ENCODE peak calls at places on chromosomes 1 and 21, in eight cellular contexts. One of them, this sample, is unnamed.

GRCh38 chr1:121483961-121484424 is 299.2 kb downstream of the SRGAP2C start:
- DNase-seq in fibroblast of lung: peak
- DNase-seq in right lobe of liver: no peak
- DNase-seq in choroid plexus epithelial cell: peak
- DNase-seq in CD8-positive, alpha-beta T cell: no peak
- DNase-seq in tibial nerve: no peak
- DNase-seq in pancreas: no peak
- DNase-seq in lung: no peak
- DNase-seq in this sample: peak

GRCh38 chr1:156652131-156652991 is 10.4 kb downstream of the BCAN start:
- DNase-seq in CD8-positive, alpha-beta T cell: no peak
- DNase-seq in tibial nerve: no peak
- DNase-seq in choroid plexus epithelial cell: peak
- DNase-seq in right lobe of liver: no peak
- DNase-seq in fibroblast of lung: peak
- DNase-seq in lung: no peak
- DNase-seq in pancreas: no peak
- DNase-seq in this sample: no peak

GRCh38 chr21:31781737-31782136 is 49.8 kb upstream of the SCAF4 start:
- DNase-seq in CD8-positive, alpha-beta T cell: no peak
- DNase-seq in right lobe of liver: no peak
- DNase-seq in lung: peak
- DNase-seq in tibial nerve: no peak
- DNase-seq in fibroblast of lung: peak
- DNase-seq in pancreas: no peak
- DNase-seq in choroid plexus epithelial cell: peak
- DNase-seq in this sample: no peak

GRCh38 chr1:212641956-212642355 is 33.4 kb downstream of the ATF3 start:
- DNase-seq in pancreas: no peak
- DNase-seq in tibial nerve: no peak
- DNase-seq in CD8-positive, alpha-beta T cell: no peak
- DNase-seq in right lobe of liver: no peak
- DNase-seq in lung: no peak
- DNase-seq in fibroblast of lung: peak
- DNase-seq in choroid plexus epithelial cell: peak
- DNase-seq in this sample: no peak

GRCh38 chr1:45329445-45329844 is 2.8 kb downstream of the HPDL start:
- DNase-seq in choroid plexus epithelial cell: no peak
- DNase-seq in CD8-positive, alpha-beta T cell: no peak
- DNase-seq in lung: no peak
- DNase-seq in pancreas: no peak
- DNase-seq in fibroblast of lung: no peak
- DNase-seq in right lobe of liver: no peak
- DNase-seq in tibial nerve: no peak
- DNase-seq in this sample: no peak

GRCh38 chr1:31753623-31754349 is 10.4 kb downstream of the ADGRB2 start:
- DNase-seq in tibial nerve: peak
- DNase-seq in CD8-positive, alpha-beta T cell: no peak
- DNase-seq in right lobe of liver: peak
- DNase-seq in choroid plexus epithelial cell: peak
- DNase-seq in lung: no peak
- DNase-seq in pancreas: peak
- DNase-seq in fibroblast of lung: peak
- DNase-seq in this sample: no peak

GRCh38 chr1:1341549-1342021 is 7.6 kb downstream of the DVL1 start:
- DNase-seq in pancreas: no peak
- DNase-seq in right lobe of liver: no peak
- DNase-seq in tibial nerve: no peak
- DNase-seq in fibroblast of lung: no peak
- DNase-seq in lung: no peak
- DNase-seq in CD8-positive, alpha-beta T cell: no peak
- DNase-seq in choroid plexus epithelial cell: no peak
- DNase-seq in this sample: no peak

GRCh38 chr1:220235462-220235861 is 36.8 kb downstream of the RAB3GAP2 start:
- DNase-seq in CD8-positive, alpha-beta T cell: no peak
- DNase-seq in pancreas: no peak
- DNase-seq in tibial nerve: no peak
- DNase-seq in right lobe of liver: no peak
- DNase-seq in choroid plexus epithelial cell: no peak
- DNase-seq in lung: no peak
- DNase-seq in fibroblast of lung: no peak
- DNase-seq in this sample: no peak

GRCh38 chr21:37915516-37915915 is 741 bp downstream of the KCNJ6 start:
- DNase-seq in CD8-positive, alpha-beta T cell: no peak
- DNase-seq in pancreas: no peak
- DNase-seq in lung: no peak
- DNase-seq in choroid plexus epithelial cell: no peak
- DNase-seq in right lobe of liver: no peak
- DNase-seq in fibroblast of lung: no peak
- DNase-seq in tibial nerve: no peak
- DNase-seq in this sample: no peak

DNA sequence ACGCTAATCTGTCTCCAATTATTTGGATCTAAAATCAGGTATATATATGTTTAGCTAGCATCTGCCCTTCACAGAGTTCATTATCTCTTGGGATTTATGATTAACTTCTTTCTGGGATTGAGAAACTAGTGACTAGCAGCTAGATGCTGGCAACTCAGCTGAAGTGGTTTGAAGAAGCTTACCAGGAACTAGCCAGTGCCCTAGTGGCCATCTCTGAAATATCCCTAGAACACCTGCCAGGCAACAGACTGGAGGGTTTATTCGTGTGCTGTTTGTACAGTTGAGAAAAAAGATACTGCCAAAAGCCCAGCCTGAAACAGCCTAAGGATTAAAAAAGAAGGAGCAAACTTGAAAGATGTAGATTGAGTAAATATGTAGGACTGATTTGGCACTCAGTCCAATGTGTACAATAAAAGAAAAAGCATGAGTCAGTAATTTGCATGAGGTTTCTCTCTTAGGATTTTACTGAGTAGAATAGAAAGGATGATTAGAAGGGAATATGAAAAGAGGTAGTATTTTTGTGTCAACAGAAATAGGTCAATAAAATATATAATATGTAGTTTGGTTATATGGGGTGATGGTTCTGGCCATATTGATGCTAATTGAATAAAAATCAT is 1144.6 kb upstream of the ADGRL2 start:
- DNase-seq in fibroblast of lung: peak
- DNase-seq in lung: no peak
- DNase-seq in tibial nerve: no peak
- DNase-seq in CD8-positive, alpha-beta T cell: no peak
- DNase-seq in choroid plexus epithelial cell: peak
- DNase-seq in pancreas: no peak
- DNase-seq in right lobe of liver: no peak
- DNase-seq in this sample: no peak
- TF ChIP-seq CTCF in fibroblast of lung: no peak
- TF ChIP-seq CTCF in lung: no peak
- TF ChIP-seq CTCF in tibial nerve: no peak
- TF ChIP-seq CTCF in CD8-positive, alpha-beta T cell: no peak
- TF ChIP-seq CTCF in choroid plexus epithelial cell: peak
- TF ChIP-seq CTCF in pancreas: no peak
- TF ChIP-seq CTCF in right lobe of liver: peak
- TF ChIP-seq CTCF in this sample: no peak

DNA sequence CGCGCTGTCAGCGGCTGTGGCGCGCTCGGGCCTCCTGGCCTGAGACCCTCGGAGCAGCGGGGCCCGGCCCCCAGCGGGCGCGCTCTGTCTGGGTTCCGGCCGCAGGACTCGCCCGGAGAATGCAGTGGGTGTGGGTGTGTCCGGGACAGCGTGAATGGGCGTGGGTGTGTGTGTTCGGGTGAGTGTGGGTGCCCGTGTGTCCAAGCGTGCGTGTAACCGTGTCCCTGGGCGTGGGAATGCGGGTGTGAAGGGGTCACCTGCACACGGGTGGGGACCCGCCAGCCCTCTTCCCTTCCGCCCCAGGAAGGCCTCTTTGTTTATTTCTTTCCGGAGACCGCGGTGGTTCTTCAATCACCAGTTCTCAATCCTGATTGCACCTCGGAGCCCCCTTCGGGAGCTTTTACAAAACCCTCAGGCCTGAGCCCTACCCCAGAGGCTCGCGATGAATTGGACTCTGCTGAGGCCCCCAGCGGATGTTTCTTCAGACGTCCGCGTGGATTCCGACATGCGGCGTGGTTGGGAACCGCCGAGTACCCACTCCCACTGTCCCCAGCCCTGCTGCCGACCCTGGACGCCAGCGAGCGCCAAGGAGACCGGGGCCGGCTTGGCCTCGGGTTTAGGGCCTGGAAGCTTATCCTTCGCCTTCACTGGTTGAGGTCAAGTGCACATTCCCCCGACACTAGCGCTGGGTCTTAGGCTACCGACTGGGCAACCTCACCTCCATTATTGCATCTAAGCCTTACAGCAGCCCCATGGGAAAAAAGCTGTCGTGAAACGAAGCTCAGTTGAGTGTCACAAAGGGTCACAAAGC is 19.3 kb downstream of the SERTAD4 start:
- DNase-seq in pancreas: peak
- DNase-seq in choroid plexus epithelial cell: no peak
- DNase-seq in fibroblast of lung: no peak
- DNase-seq in right lobe of liver: no peak
- DNase-seq in CD8-positive, alpha-beta T cell: no peak
- DNase-seq in tibial nerve: no peak
- DNase-seq in lung: no peak
- DNase-seq in this sample: no peak
- H3K4me3 ChIP-seq in pancreas: peak
- H3K4me3 ChIP-seq in choroid plexus epithelial cell: no peak
- H3K4me3 ChIP-seq in fibroblast of lung: no peak
- H3K4me3 ChIP-seq in right lobe of liver: peak
- H3K4me3 ChIP-seq in CD8-positive, alpha-beta T cell: peak
- H3K4me3 ChIP-seq in tibial nerve: peak
- H3K4me3 ChIP-seq in lung: peak
- H3K4me3 ChIP-seq in this sample: peak

GRCh38 chr1:229258851-229259110 is 12.1 kb upstream of the RAB4A start:
- DNase-seq in CD8-positive, alpha-beta T cell: no peak
- DNase-seq in choroid plexus epithelial cell: no peak
- DNase-seq in right lobe of liver: no peak
- DNase-seq in fibroblast of lung: no peak
- DNase-seq in lung: no peak
- DNase-seq in tibial nerve: no peak
- DNase-seq in pancreas: no peak
- DNase-seq in this sample: no peak

GRCh38 chr1:229258031-229258850 is 12.7 kb upstream of the RAB4A start:
- DNase-seq in CD8-positive, alpha-beta T cell: peak
- DNase-seq in fibroblast of lung: peak
- DNase-seq in pancreas: no peak
- DNase-seq in right lobe of liver: no peak
- DNase-seq in tibial nerve: peak
- DNase-seq in choroid plexus epithelial cell: peak
- DNase-seq in lung: peak
- DNase-seq in this sample: peak

GRCh38 chr1:229253170-229253974 is 17.5 kb upstream of the RAB4A start:
- DNase-seq in lung: no peak
- DNase-seq in fibroblast of lung: no peak
- DNase-seq in CD8-positive, alpha-beta T cell: no peak
- DNase-seq in tibial nerve: no peak
- DNase-seq in pancreas: no peak
- DNase-seq in choroid plexus epithelial cell: peak
- DNase-seq in right lobe of liver: no peak
- DNase-seq in this sample: no peak

GRCh38 chr1:229252228-229252984 is 18.5 kb upstream of the RAB4A start:
- DNase-seq in pancreas: no peak
- DNase-seq in lung: no peak
- DNase-seq in CD8-positive, alpha-beta T cell: no peak
- DNase-seq in right lobe of liver: no peak
- DNase-seq in choroid plexus epithelial cell: no peak
- DNase-seq in tibial nerve: no peak
- DNase-seq in fibroblast of lung: no peak
- DNase-seq in this sample: no peak

GRCh38 chr1:229254910-229255541 is 15.9 kb upstream of the RAB4A start:
- DNase-seq in fibroblast of lung: peak
- DNase-seq in right lobe of liver: no peak
- DNase-seq in pancreas: no peak
- DNase-seq in lung: no peak
- DNase-seq in choroid plexus epithelial cell: peak
- DNase-seq in tibial nerve: no peak
- DNase-seq in CD8-positive, alpha-beta T cell: no peak
- DNase-seq in this sample: no peak
- TF ChIP-seq CTCF in fibroblast of lung: no peak
- TF ChIP-seq CTCF in right lobe of liver: peak
- TF ChIP-seq CTCF in pancreas: no peak
- TF ChIP-seq CTCF in lung: no peak
- TF ChIP-seq CTCF in choroid plexus epithelial cell: peak
- TF ChIP-seq CTCF in tibial nerve: peak
- TF ChIP-seq CTCF in CD8-positive, alpha-beta T cell: no peak
- TF ChIP-seq CTCF in this sample: peak

DNA sequence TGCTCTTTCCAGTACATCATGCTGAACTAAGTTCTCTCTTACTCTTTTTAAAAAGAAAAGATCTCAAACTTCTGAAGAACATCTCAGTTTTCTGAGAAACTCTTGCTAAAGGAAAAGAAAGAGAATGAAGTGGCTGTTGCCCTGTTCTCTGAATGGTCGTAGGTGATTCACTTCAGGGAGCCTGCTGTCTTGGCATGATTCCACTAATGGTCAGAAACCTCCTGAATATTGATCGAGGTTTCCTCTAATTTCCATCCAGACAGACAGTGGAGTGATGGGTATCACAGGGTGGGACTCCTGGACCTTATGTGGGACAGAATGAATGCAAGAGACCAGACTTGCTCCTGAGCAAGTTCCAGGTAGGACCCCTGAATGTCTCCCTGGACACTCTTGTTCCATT is 2.5 kb downstream of the FCRL2 start:
- DNase-seq in fibroblast of lung: no peak
- DNase-seq in right lobe of liver: no peak
- DNase-seq in choroid plexus epithelial cell: no peak
- DNase-seq in lung: no peak
- DNase-seq in pancreas: no peak
- DNase-seq in CD8-positive, alpha-beta T cell: no peak
- DNase-seq in tibial nerve: no peak
- DNase-seq in this sample: no peak
- H3K4me3 ChIP-seq in fibroblast of lung: no peak
- H3K4me3 ChIP-seq in right lobe of liver: no peak
- H3K4me3 ChIP-seq in choroid plexus epithelial cell: no peak
- H3K4me3 ChIP-seq in lung: no peak
- H3K4me3 ChIP-seq in pancreas: no peak
- H3K4me3 ChIP-seq in CD8-positive, alpha-beta T cell: no peak
- H3K4me3 ChIP-seq in tibial nerve: no peak
- H3K4me3 ChIP-seq in this sample: no peak

DNA sequence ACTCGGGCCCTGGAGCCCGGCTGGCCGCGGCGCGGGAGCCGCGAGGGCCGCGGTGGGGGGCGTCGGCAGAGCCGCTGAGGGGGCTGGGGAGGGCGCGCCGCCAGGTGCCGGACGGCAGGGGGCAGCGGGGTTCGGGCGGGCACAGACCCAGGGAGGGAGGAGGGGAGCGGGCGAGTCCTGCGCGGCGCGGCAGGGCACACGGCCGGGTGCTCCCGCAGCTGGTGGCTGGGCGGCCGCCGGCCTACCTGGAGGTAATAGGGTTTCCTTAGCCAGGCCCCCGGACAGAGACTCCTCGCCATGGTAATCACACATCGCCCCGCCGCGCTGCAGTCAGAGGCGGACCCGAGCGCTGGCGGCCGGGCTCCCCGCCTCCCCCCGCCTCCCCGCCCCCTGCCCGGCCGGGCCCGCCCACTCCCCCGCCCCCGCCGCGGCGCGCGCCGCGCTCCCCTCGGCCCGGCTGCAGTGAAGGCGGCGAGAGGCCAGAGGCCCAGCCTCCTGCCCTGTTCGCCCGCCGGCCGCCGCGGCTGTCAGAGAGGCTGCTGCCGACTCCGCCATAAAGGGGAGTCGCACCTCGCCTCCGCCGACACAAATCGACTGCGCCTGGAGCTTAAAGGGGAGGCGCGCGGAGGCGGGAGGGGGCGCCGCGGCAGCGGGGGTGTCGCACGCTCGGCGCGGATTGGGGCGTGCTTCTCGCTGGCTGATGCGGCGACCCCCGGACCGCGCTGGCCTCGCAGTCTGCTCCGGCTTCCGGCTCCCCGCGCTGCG is at the start of gene DIPK1A:
- DNase-seq in fibroblast of lung: peak
- DNase-seq in tibial nerve: peak
- DNase-seq in pancreas: peak
- DNase-seq in choroid plexus epithelial cell: peak
- DNase-seq in right lobe of liver: peak
- DNase-seq in CD8-positive, alpha-beta T cell: peak
- DNase-seq in lung: peak
- DNase-seq in this sample: no peak
- TF ChIP-seq CTCF in fibroblast of lung: no peak
- TF ChIP-seq CTCF in tibial nerve: peak
- TF ChIP-seq CTCF in pancreas: no peak
- TF ChIP-seq CTCF in choroid plexus epithelial cell: no peak
- TF ChIP-seq CTCF in right lobe of liver: no peak
- TF ChIP-seq CTCF in CD8-positive, alpha-beta T cell: peak
- TF ChIP-seq CTCF in lung: no peak
- TF ChIP-seq CTCF in this sample: peak